ENCODE peak calls at places on chromosomes 2 and 18, in ten cellular contexts. K is stimulated activated CD4-positive, alpha-beta T cell treated with anti-CD3 and anti-CD28 coated beads, Interleukin-4, amount 100 ng/mL, for 24 hours; I is AG10803; S is AG20443; C is effector memory CD4-positive, alpha-beta T cell; N is psoas muscle; X is SK-MEL-5; J is foreskin fibroblast; G is AG08396; Z is CD8-positive, alpha-beta memory T cell. U is an unnamed sample.

GRCh38 chr18:32550958-32551357 is 80.3 kb upstream of the GAREM1 start:
- DNase-seq in S (no peak), J (peak; percentile 1), N (no peak), X (peak; percentile 43), K (no peak), Z (no peak), G (no peak), C (no peak), I (no peak), U (no peak)

GRCh38 chr2:8541636-8542035 is 140.2 kb upstream of the ID2 start:
- DNase-seq in X (no peak), Z (no peak), G (no peak), C (no peak), J (no peak), S (no peak), K (no peak), N (no peak), I (no peak), U (no peak)

GRCh38 chr2:30714811-30715709 is 92.2 kb downstream of the CAPN13 start:
- DNase-seq in K (no peak), C (no peak), X (no peak), N (no peak), Z (no peak), G (no peak), I (peak; percentile 15), S (no peak), J (peak; percentile 20), U (peak; percentile 44)

GRCh38 chr2:223469270-223470057 is 132.7 kb downstream of the SCG2 start:
- DNase-seq in J (peak; percentile 89), S (peak; percentile 75), N (peak; percentile 58), Z (no peak), I (peak; percentile 81), C (no peak), K (no peak), G (peak; percentile 63), X (peak; percentile 91), U (no peak)

GRCh38 chr2:125397535-125398251 is 1258.3 kb upstream of the GYPC start:
- DNase-seq in N (no peak), Z (no peak), K (no peak), I (no peak), S (no peak), G (no peak), X (no peak), C (no peak), J (no peak), U (no peak)

GRCh38 chr2:105391058-105391627 is 7.7 kb downstream of the FHL2 start:
- DNase-seq in C (no peak), G (no peak), I (peak; percentile 65), J (peak; percentile 66), K (no peak), N (no peak), S (no peak), Z (no peak), X (no peak), U (no peak)

GRCh38 chr2:13052547-13052946 is 335.8 kb downstream of the TRIB2 start:
- DNase-seq in C (no peak), S (no peak), G (no peak), J (no peak), X (peak; percentile 13), I (no peak), K (no peak), N (no peak), Z (no peak), U (no peak)

GRCh38 chr18:48841381-48842258 is 109.1 kb downstream of the SMAD7 start:
- DNase-seq in C (no peak), N (peak; percentile 53), I (peak; percentile 74), X (no peak), G (no peak), K (no peak), S (peak; percentile 62), J (peak; percentile 86), Z (no peak), U (peak; percentile 39)

GRCh38 chr18:69951182-69951581 is 3.5 kb upstream of the CD226 start:
- DNase-seq in S (peak; percentile 49), Z (no peak), G (peak; percentile 45), J (peak; percentile 44), K (no peak), N (no peak), X (no peak), I (peak; percentile 76), C (no peak), U (peak; percentile 84)

GRCh38 chr2:65025453-65026128 is 30.6 kb upstream of the CEP68 start:
- DNase-seq in S (no peak), Z (no peak), X (peak; percentile 99), G (no peak), C (no peak), N (no peak), K (no peak), I (no peak), J (no peak), U (no peak)

GRCh38 chr2:71672640-71673401 is 219.5 kb downstream of the DYSF start:
- DNase-seq in G (no peak), K (no peak), J (no peak), Z (no peak), N (no peak), S (no peak), I (no peak), C (no peak), X (no peak), U (no peak)

GRCh38 chr2:108554530-108554929 is 20.3 kb downstream of the LIMS1 start:
- DNase-seq in K (no peak), N (no peak), S (no peak), I (no peak), Z (no peak), X (no peak), C (no peak), G (no peak), J (no peak), U (no peak)

GRCh38 chr2:20468549-20469500 is 22.0 kb downstream of the RHOB start:
- DNase-seq in G (no peak), S (no peak), J (no peak), K (no peak), C (no peak), N (no peak), X (no peak), Z (no peak), I (no peak), U (no peak)

GRCh38 chr2:147649288-147649687 is 195.5 kb upstream of the ACVR2A start:
- DNase-seq in J (no peak), X (no peak), C (no peak), I (no peak), S (no peak), N (no peak), K (no peak), Z (no peak), G (no peak), U (no peak)

GRCh38 chr2:71562518-71562917 is 109.2 kb downstream of the DYSF start:
- DNase-seq in X (no peak), N (no peak), I (no peak), J (no peak), G (no peak), K (no peak), Z (no peak), S (no peak), C (no peak), U (no peak)

GRCh38 chr18:12290086-12290485 is 18.0 kb upstream of the TUBB6 start:
- DNase-seq in J (no peak), K (no peak), I (peak; percentile 32), X (no peak), G (no peak), S (no peak), C (no peak), N (no peak), Z (no peak), U (no peak)

GRCh38 chr2:43459455-43459854 is 136.4 kb downstream of the THADA start:
- DNase-seq in J (peak; percentile 87), S (no peak), Z (no peak), C (no peak), I (peak; percentile 68), G (no peak), X (no peak), N (no peak), K (no peak), U (peak; percentile 47)

GRCh38 chr2:38146302-38146916 is 70.5 kb upstream of the CYP1B1 start:
- DNase-seq in N (peak; percentile 47), J (peak; percentile 90), C (no peak), X (no peak), G (peak; percentile 60), K (no peak), Z (no peak), I (peak; percentile 94), S (peak; percentile 70), U (peak; percentile 84)

GRCh38 chr18:52979888-52980287 is 639.9 kb downstream of the DCC start:
- DNase-seq in X (no peak), K (no peak), J (no peak), C (no peak), N (no peak), Z (no peak), S (no peak), G (no peak), I (no peak), U (no peak)

GRCh38 chr18:23196119-23197004 is 61.1 kb downstream of the CABLES1 start:
- DNase-seq in G (no peak), S (no peak), Z (no peak), J (no peak), C (no peak), N (no peak), I (no peak), K (no peak), X (no peak), U (no peak)

GRCh38 chr18:7349181-7349837 is 118.4 kb downstream of the LRRC30 start:
- DNase-seq in I (no peak), K (no peak), Z (no peak), C (no peak), S (no peak), J (no peak), N (no peak), X (peak; percentile 32), G (no peak), U (no peak)

GRCh38 chr2:89842180-89842908 is 1150.9 kb downstream of the RPIA start:
- DNase-seq in X (no peak), Z (no peak), N (no peak), K (no peak), I (no peak), C (no peak), S (no peak), J (no peak), G (no peak), U (no peak)

GRCh38 chr2:77034460-77034859 is 487.7 kb downstream of the LRRTM4 start:
- DNase-seq in K (no peak), S (no peak), N (no peak), J (no peak), X (no peak), G (no peak), I (no peak), C (no peak), Z (no peak), U (no peak)

GRCh38 chr18:11751305-11752115 is 62.4 kb downstream of the GNAL start:
- DNase-seq in S (no peak), X (no peak), I (no peak), N (no peak), Z (no peak), G (no peak), K (no peak), J (no peak), C (no peak), U (no peak)

GRCh38 chr2:187567126-187567525 is 12.9 kb upstream of the TFPI start:
- DNase-seq in I (peak; percentile 76), J (peak; percentile 68), K (no peak), Z (no peak), N (no peak), G (peak; percentile 65), S (peak; percentile 69), X (no peak), C (no peak), U (no peak)

GRCh38 chr2:217897816-217898806 is 104.7 kb downstream of the TNS1 start:
- DNase-seq in I (no peak), C (no peak), N (peak; percentile 62), G (no peak), J (no peak), K (no peak), X (no peak), S (no peak), Z (no peak), U (no peak)

GRCh38 chr2:105243961-105244360 is 2.4 kb downstream of the GPR45 start:
- DNase-seq in N (no peak), C (no peak), K (no peak), I (no peak), S (no peak), X (peak; percentile 39), G (no peak), J (no peak), Z (no peak), U (no peak)

GRCh38 chr18:9619545-9619944 is 5.2 kb upstream of the PPP4R1 start:
- DNase-seq in G (peak; percentile 39), I (peak; percentile 65), C (no peak), N (no peak), S (peak; percentile 14), J (peak; percentile 56), K (no peak), X (no peak), Z (no peak), U (peak; percentile 81)

U was measured in lung microvascular endothelial cell.